ENCODE peak calls at places on chromosomes 13 and 19, in six cellular contexts. B is fibroblast of lung, Z is left lung, P is cardiac fibroblast, S is mucosa of descending colon, D is neural crest cell. L is an unnamed sample.

GRCh38 chr13:103516009-103516795 is 450.0 kb upstream of the SLC10A2 start:
- DNase-seq in B (no peak), Z (no peak), P (no peak), S (no peak), D (no peak), L (no peak)

GRCh38 chr19:1131718-1132552 is 28.1 kb downstream of the GPX4 start:
- DNase-seq in B (peak), Z (peak), P (peak), S (peak), D (peak), L (peak)

GRCh38 chr13:84605927-84606326 is 723.7 kb upstream of the SLITRK1 start:
- DNase-seq in B (no peak), Z (peak), P (no peak), S (no peak), D (no peak), L (no peak)

GRCh38 chr19:56310462-56310861 is 4.2 kb downstream of the ZSCAN5A start:
- DNase-seq in B (no peak), Z (no peak), P (no peak), S (no peak), D (no peak), L (no peak)

GRCh38 chr19:1101337-1101698 is 2.5 kb upstream of the GPX4 start:
- DNase-seq in B (no peak), Z (no peak), P (no peak), S (no peak), D (no peak), L (peak)

GRCh38 chr13:33164331-33164730 is 121.2 kb downstream of the STARD13 start:
- DNase-seq in B (no peak), Z (no peak), P (peak), S (no peak), D (no peak), L (no peak)

GRCh38 chr13:49693191-49693733 is 2.0 kb upstream of the EBPL start:
- DNase-seq in B (peak), Z (no peak), P (peak), S (no peak), D (no peak), L (no peak)

GRCh38 chr13:97986841-97987240 is 33.4 kb downstream of the IPO5 start:
- DNase-seq in B (no peak), Z (no peak), P (no peak), S (no peak), D (no peak), L (no peak)

GRCh38 chr13:112842343-112842856 is 126.6 kb upstream of the MCF2L start:
- DNase-seq in B (no peak), Z (no peak), P (peak), S (no peak), D (no peak), L (peak)

GRCh38 chr13:67123165-67123564 is 107.0 kb downstream of the PCDH9 start:
- DNase-seq in B (no peak), Z (no peak), P (no peak), S (no peak), D (no peak), L (no peak)

GRCh38 chr13:100668408-100668807 is 6.2 kb downstream of the TMTC4 start:
- DNase-seq in B (no peak), Z (no peak), P (peak), S (no peak), D (no peak), L (no peak)

GRCh38 chr19:11496391-11497163 is 9.1 kb downstream of the ZNF653 start:
- DNase-seq in B (peak), Z (peak), P (peak), S (no peak), D (peak), L (peak)

GRCh38 chr19:12166596-12166995 is 3.7 kb downstream of the ZNF136 start:
- DNase-seq in B (peak), Z (no peak), P (no peak), S (no peak), D (no peak), L (no peak)

GRCh38 chr19:31335716-31336115 is 13.5 kb downstream of the TSHZ3 start:
- DNase-seq in B (no peak), Z (no peak), P (no peak), S (no peak), D (no peak), L (no peak)

GRCh38 chr19:15869109-15869555 is 28.7 kb downstream of the CYP4F2 start:
- DNase-seq in B (peak), Z (no peak), P (peak), S (no peak), D (no peak), L (no peak)

GRCh38 chr13:61536443-61536842 is 120.8 kb upstream of the PCDH20 start:
- DNase-seq in B (no peak), Z (no peak), P (no peak), S (no peak), D (no peak), L (no peak)

GRCh38 chr19:8449830-8450229 is 5.1 kb downstream of the HNRNPM start:
- DNase-seq in B (no peak), Z (no peak), P (no peak), S (no peak), D (no peak), L (no peak)

GRCh38 chr13:36323951-36324566 is 22.1 kb downstream of the SPART start:
- DNase-seq in B (no peak), Z (no peak), P (peak), S (no peak), D (no peak), L (no peak)

GRCh38 chr13:111531505-111531904 is 211.1 kb downstream of the TEX29 start:
- DNase-seq in B (peak), Z (no peak), P (peak), S (no peak), D (no peak), L (no peak)

GRCh38 chr19:49491804-49492572 is 4.2 kb upstream of the RPS11 start:
- DNase-seq in B (no peak), Z (no peak), P (no peak), S (no peak), D (no peak), L (no peak)

GRCh38 chr19:6273701-6274601 is 5.8 kb downstream of the MLLT1 start:
- DNase-seq in B (peak), Z (peak), P (peak), S (peak), D (no peak), L (no peak)

GRCh38 chr19:50639121-50640112 is at the start of gene SYT3:
- DNase-seq in B (peak), Z (no peak), P (peak), S (no peak), D (peak), L (no peak)

GRCh38 chr19:33704271-33704670 is 82.5 kb downstream of the CHST8 start:
- DNase-seq in B (no peak), Z (no peak), P (no peak), S (peak), D (no peak), L (no peak)

GRCh38 chr19:34838248-34838647 is 65.2 kb upstream of the ZNF599 start:
- DNase-seq in B (peak), Z (no peak), P (peak), S (no peak), D (no peak), L (no peak)
- TF ChIP-seq CTCF in B (no peak), Z (no peak), P (no peak), S (no peak), D (no peak), L (no peak)

DNA sequence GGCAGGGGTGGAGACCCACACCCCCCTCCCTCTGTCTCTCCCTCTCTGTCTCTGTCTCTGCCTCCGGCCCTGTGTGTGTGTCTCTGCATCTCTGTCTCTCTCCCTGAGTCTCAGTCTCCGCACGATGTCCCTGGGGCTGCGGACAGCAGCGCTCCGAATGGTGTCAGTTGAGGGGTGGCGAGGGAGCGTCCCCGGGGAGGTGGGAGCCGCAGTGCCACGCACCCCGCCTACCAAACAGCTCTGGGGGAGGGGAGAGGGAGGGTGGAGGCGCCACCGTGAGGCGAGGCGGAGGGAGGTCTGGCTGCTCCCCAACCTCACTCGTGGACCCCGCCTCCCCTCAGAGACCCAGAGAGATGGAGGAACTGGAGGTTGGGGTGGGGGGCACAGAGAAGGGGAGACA is 7.4 kb downstream of the ERFL start:
- DNase-seq in B (no peak), Z (no peak), P (no peak), S (no peak), D (no peak), L (no peak)
- TF ChIP-seq CTCF in B (no peak), Z (no peak), P (no peak), S (no peak), D (no peak), L (no peak)

DNA sequence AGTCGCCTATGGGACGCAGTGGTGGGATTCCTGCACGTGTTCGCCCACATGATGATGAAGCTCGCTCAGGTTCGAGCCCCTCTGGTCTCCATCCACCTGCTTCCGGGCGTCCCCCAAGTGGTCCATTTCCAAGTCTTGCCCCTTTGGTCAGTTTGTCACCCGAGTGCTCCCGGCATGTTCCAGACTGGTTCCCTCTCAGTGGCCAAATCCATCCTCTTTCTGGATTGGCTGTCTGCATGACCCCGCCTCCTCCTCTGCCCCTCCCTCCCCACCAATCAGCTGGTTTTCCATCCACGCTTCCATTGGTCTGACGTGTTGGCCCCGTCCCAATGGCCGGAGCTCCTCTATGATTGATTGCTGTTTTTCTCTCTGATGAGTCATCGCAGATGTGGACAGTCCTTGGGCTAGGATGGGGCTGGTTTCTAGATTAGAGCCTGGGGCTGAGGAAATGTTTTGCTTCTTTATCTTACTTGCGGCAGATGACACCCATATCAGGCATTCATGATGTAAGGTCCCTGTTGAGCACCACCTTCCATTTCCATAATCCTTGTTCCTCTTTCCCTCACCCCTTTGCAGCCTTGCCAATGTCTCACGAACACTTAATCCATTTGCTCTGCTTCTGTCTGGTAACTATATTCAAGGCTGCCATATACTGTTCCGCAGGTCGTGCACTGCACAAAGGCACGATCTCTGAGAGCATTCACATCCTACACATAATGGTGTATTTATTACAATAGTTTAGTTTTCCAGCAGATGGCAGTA is 73.8 kb downstream of the MAP4K1 start:
- DNase-seq in B (peak), Z (peak), P (peak), S (peak), D (no peak), L (no peak)
- TF ChIP-seq CTCF in B (no peak), Z (no peak), P (no peak), S (no peak), D (peak), L (peak)

DNA sequence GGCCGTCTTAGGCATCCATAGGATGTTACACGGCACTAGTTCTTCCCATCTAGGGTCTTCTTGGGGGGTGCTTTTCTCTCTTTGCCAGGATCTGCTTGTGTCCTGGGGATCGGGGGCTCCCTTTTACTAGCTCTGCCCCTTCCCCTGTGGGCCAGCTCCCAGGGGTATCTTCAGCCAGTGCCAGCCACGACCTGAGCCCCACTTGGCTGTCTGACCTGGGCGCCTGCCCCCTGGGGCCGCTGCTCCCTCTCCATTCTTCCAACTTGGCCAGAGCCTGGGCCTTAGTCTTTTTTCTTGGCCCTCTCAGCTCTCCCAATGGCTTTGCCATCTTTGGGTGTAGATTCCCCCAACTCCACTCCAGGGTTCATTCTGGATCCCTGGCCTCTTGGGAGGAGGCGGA is 3.1 kb downstream of the PRKACA start:
- DNase-seq in B (no peak), Z (no peak), P (no peak), S (no peak), D (no peak), L (no peak)
- TF ChIP-seq CTCF in B (no peak), Z (no peak), P (no peak), S (no peak), D (no peak), L (no peak)

DNA sequence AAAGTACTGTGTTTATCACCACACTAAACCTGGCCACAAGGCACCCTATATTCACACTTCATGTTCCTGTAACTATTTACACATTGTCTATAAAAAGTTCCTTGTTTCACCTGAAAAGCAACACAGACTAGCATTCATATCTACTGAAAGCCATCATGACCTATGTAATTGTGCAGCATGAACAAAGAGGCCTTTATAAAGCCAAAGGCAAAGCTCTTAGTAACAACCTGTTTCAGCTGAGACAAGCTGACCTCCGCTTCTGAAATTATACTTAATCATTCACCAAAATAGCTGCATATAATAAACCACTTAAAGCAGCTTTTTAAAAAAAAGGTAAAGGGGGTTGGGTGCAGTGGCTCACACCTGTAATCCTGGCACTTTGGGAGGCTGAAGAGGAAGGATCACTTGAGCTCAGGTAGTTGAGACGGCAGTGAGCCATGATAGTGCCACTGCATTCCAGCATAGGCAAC is 106.3 kb downstream of the SLC25A15 start:
- DNase-seq in B (no peak), Z (no peak), P (no peak), S (no peak), D (no peak), L (no peak)
- TF ChIP-seq CTCF in B (no peak), Z (no peak), P (no peak), S (no peak), D (no peak), L (no peak)

GRCh38 chr13:114064516-114065140 is 67.8 kb downstream of the RASA3 start:
- DNase-seq in B (peak), Z (peak), P (peak), S (peak), D (peak), L (no peak)

GRCh38 chr13:114065926-114066774 is 66.3 kb downstream of the RASA3 start:
- DNase-seq in B (no peak), Z (peak), P (no peak), S (peak), D (no peak), L (no peak)

GRCh38 chr13:114066956-114067355 is 65.5 kb downstream of the RASA3 start:
- DNase-seq in B (no peak), Z (peak), P (no peak), S (peak), D (no peak), L (no peak)

GRCh38 chr13:114063545-114064515 is 68.6 kb downstream of the RASA3 start:
- DNase-seq in B (peak), Z (peak), P (peak), S (peak), D (no peak), L (no peak)

DNA sequence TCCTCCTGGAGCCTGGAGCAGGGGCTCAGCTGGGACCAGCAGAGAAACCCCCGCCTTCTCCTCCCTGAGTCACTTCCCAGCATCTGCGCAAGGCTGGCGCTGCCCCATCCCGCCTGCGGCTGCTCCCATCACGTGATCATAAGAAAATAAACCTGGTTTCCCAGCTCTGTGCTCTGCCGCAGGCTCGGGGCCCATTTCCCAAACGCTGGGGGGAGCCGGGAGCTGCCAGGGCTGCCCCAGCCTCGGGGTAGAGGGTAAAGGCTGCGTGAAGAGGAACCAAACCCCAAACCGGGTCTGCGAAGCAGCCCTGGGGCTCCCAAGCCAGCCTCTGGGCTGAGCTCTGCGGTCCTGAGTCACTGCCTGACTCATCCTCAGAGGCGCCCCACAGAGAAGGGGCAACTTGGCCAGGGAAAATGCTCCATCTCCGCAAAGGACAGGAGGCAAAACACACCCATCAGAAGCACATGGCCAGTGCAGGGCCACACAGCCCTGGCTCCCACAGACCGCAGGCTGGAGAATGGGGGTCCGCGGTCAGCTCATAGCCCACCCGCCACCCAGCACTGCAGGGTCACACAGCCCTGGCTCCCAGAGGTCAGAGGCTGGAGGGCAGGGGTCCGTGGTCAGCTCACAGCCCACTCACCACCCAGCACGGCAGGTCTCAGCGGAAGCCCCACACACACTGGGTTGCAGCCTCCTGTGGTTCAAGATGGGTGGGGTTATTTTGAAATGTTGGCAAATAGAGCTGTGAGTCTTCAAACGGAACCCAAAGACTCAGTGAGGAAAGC is 67.1 kb downstream of the RASA3 start:
- DNase-seq in B (peak), Z (peak), P (peak), S (peak), D (peak), L (no peak)
- TF ChIP-seq CTCF in B (no peak), Z (no peak), P (no peak), S (no peak), D (no peak), L (no peak)